ENCODE peak calls at places on chromosomes 3 and 15, in nine cellular contexts. S is HT1080; P is mesendoderm; F is NCI-H82; Q is GDM1; W is kidney epithelial cell; L is CD4-positive, CD25-positive, alpha-beta regulatory T cell; Y is HTR-8/SVneo; I is stimulated activated CD4-positive, alpha-beta T cell treated with anti-CD3 and anti-CD28 coated beads, TNF-alpha, amount 100 ng/mL, for 1 hour. R is an unnamed sample.

GRCh38 chr3:25424238-25425013 is 3.6 kb upstream of the RARB start:
- DNase-seq in L (no peak), W (no peak), P (no peak), S (no peak), F (no peak), I (no peak), Y (no peak), Q (no peak), R (no peak)

GRCh38 chr3:193777524-193777923 is 184.5 kb downstream of the OPA1 start:
- DNase-seq in F (peak; percentile 71), S (no peak), L (no peak), Q (no peak), W (no peak), I (no peak), Y (no peak), P (no peak), R (no peak)

GRCh38 chr15:78347586-78348543 is 7.7 kb downstream of the CRABP1 start:
- DNase-seq in Y (no peak), P (peak; percentile 86), Q (no peak), I (no peak), S (no peak), W (no peak), F (no peak), L (no peak), R (no peak)

GRCh38 chr15:99427210-99427609 is 138.6 kb upstream of the MEF2A start:
- DNase-seq in Q (no peak), P (no peak), W (no peak), S (no peak), F (no peak), L (no peak), Y (no peak), I (no peak), R (peak; percentile 16)

GRCh38 chr3:58588030-58588614 is 10.9 kb upstream of the FAM107A start:
- DNase-seq in S (no peak), Q (no peak), W (no peak), I (no peak), Y (peak; percentile 54), P (peak; percentile 76), F (no peak), L (no peak), R (no peak)

GRCh38 chr3:43256714-43257461 is 29.5 kb upstream of the SNRK start:
- DNase-seq in Y (no peak), S (no peak), I (no peak), L (no peak), F (no peak), P (no peak), Q (no peak), W (no peak), R (no peak)

GRCh38 chr15:99613887-99614642 is 48.3 kb downstream of the MEF2A start:
- DNase-seq in Q (no peak), L (peak; percentile 9), F (no peak), P (no peak), I (no peak), S (no peak), Y (no peak), W (no peak), R (no peak)

GRCh38 chr3:13021141-13021933 is 51.9 kb downstream of the IQSEC1 start:
- DNase-seq in P (no peak), Y (no peak), L (no peak), F (peak; percentile 81), Q (no peak), I (no peak), S (no peak), W (no peak), R (peak; percentile 58)

GRCh38 chr3:117103645-117104044 is 394.1 kb downstream of the TUSC7 start:
- DNase-seq in Y (no peak), I (no peak), F (no peak), P (peak; percentile 20), Q (no peak), L (no peak), S (peak; percentile 0), W (no peak), R (no peak)

GRCh38 chr15:41891946-41892345 is 1.9 kb downstream of the SPTBN5 start:
- DNase-seq in L (no peak), Y (no peak), P (no peak), S (no peak), F (peak; percentile 25), I (no peak), Q (no peak), W (no peak), R (no peak)

GRCh38 chr3:51343918-51344687 is 41.0 kb upstream of the MANF start:
- DNase-seq in I (no peak), F (no peak), W (no peak), Y (no peak), L (no peak), P (no peak), Q (no peak), S (peak; percentile 88), R (no peak)

R was measured in right lobe of liver.